ENCODE peak calls at places on chromosomes 12 and 14, in seven cellular contexts. W is left cardiac atrium, O is occipital lobe, N is T-helper 17 cell, T is NCI-H460, A is T47D, P is IMR-90. R is an unnamed sample.
A peak's percentile ranks its signal among the peaks of the same experiment; 100 is the strongest.

GRCh38 chr14:67411820-67412421 is at the start of gene PLEK2:
- DNase-seq in W (peak; percentile 46), O (no peak), N (peak; percentile 13), T (peak; percentile 33), A (peak; percentile 51), P (no peak), R (peak; percentile 53)

GRCh38 chr14:60304509-60304908 is 55.5 kb downstream of the PPM1A start:
- DNase-seq in W (no peak), O (no peak), N (no peak), T (no peak), A (no peak), P (no peak), R (no peak)

GRCh38 chr12:57521475-57522018 is 1.1 kb upstream of the MBD6 start:
- DNase-seq in W (peak; percentile 54), O (peak; percentile 17), N (no peak), T (peak; percentile 54), A (peak; percentile 58), P (peak; percentile 61), R (no peak)

GRCh38 chr14:71586131-71586893 is 345.9 kb upstream of the RGS6 start:
- DNase-seq in W (no peak), O (peak; percentile 57), N (no peak), T (no peak), A (no peak), P (peak; percentile 59), R (no peak)

GRCh38 chr12:91978143-91978542 is 167.5 kb downstream of the BTG1 start:
- DNase-seq in W (no peak), O (no peak), N (no peak), T (no peak), A (no peak), P (peak; percentile 73), R (peak; percentile 9)

GRCh38 chr12:109702126-109702841 is 11.3 kb upstream of the FAM222A start:
- DNase-seq in W (no peak), O (no peak), N (no peak), T (no peak), A (no peak), P (no peak), R (no peak)

GRCh38 chr12:56616244-56616643 is 13.9 kb downstream of the BAZ2A start:
- DNase-seq in W (no peak), O (no peak), N (no peak), T (no peak), A (no peak), P (no peak), R (no peak)

GRCh38 chr12:82857911-82858533 is 171.3 kb downstream of the TMTC2 start:
- DNase-seq in W (no peak), O (no peak), N (no peak), T (no peak), A (no peak), P (no peak), R (no peak)

GRCh38 chr12:86367137-86367536 is 110.9 kb upstream of the MGAT4C start:
- DNase-seq in W (no peak), O (no peak), N (no peak), T (no peak), A (no peak), P (no peak), R (no peak)

GRCh38 chr12:13275366-13275765 is 78.8 kb downstream of the EMP1 start:
- DNase-seq in W (no peak), O (no peak), N (no peak), T (no peak), A (no peak), P (no peak), R (no peak)

GRCh38 chr12:41264281-41264680 is 76.2 kb downstream of the PDZRN4 start:
- DNase-seq in W (no peak), O (no peak), N (no peak), T (peak; percentile 15), A (peak; percentile 23), P (no peak), R (peak; percentile 6)

GRCh38 chr14:100979780-100980179 is 76.3 kb upstream of the RTL1 start:
- DNase-seq in W (no peak), O (no peak), N (no peak), T (no peak), A (no peak), P (peak; percentile 93), R (no peak)

GRCh38 chr14:55518391-55518790 is 61.6 kb upstream of the KTN1 start:
- DNase-seq in W (no peak), O (no peak), N (no peak), T (no peak), A (no peak), P (peak; percentile 38), R (no peak)

GRCh38 chr12:107411792-107412535 is 273.6 kb upstream of the PWP1 start:
- DNase-seq in W (no peak), O (no peak), N (no peak), T (no peak), A (no peak), P (peak; percentile 91), R (peak; percentile 71)

GRCh38 chr12:57031228-57031670 is 14.9 kb upstream of the TAC3 start:
- DNase-seq in W (no peak), O (no peak), N (no peak), T (no peak), A (no peak), P (no peak), R (peak; percentile 35)

GRCh38 chr14:105138551-105139111 is 29.9 kb downstream of the JAG2 start:
- DNase-seq in W (no peak), O (no peak), N (peak; percentile 5), T (no peak), A (no peak), P (no peak), R (no peak)

GRCh38 chr14:49895480-49895879 is 2.6 kb downstream of the ARF6 start:
- DNase-seq in W (no peak), O (no peak), N (no peak), T (no peak), A (no peak), P (no peak), R (no peak)

GRCh38 chr12:25364529-25365339 is 114.0 kb upstream of the KRAS start:
- DNase-seq in W (no peak), O (no peak), N (no peak), T (no peak), A (no peak), P (no peak), R (no peak)

GRCh38 chr14:101377069-101377468 is 184.2 kb upstream of the DIO3 start:
- DNase-seq in W (no peak), O (no peak), N (no peak), T (no peak), A (no peak), P (no peak), R (no peak)

GRCh38 chr12:38586652-38587219 is 270.2 kb downstream of the ALG10B start:
- DNase-seq in W (no peak), O (no peak), N (no peak), T (no peak), A (no peak), P (no peak), R (no peak)

GRCh38 chr12:93200291-93200917 is 177.3 kb upstream of the NUDT4 start:
- DNase-seq in W (no peak), O (no peak), N (no peak), T (no peak), A (no peak), P (no peak), R (no peak)

GRCh38 chr14:55721353-55721752 is 141.3 kb downstream of the KTN1 start:
- DNase-seq in W (no peak), O (no peak), N (no peak), T (no peak), A (no peak), P (peak; percentile 88), R (no peak)

GRCh38 chr12:93387780-93388179 is 10.1 kb downstream of the NUDT4 start:
- DNase-seq in W (no peak), O (no peak), N (no peak), T (no peak), A (no peak), P (peak; percentile 81), R (no peak)

GRCh38 chr12:131282292-131283080 is 328.8 kb downstream of the ADGRD1 start:
- DNase-seq in W (no peak), O (no peak), N (no peak), T (no peak), A (no peak), P (no peak), R (no peak)

GRCh38 chr12:68638171-68638570 is 27.5 kb downstream of the RAP1B start:
- DNase-seq in W (no peak), O (no peak), N (no peak), T (no peak), A (no peak), P (no peak), R (no peak)

GRCh38 chr12:53061404-53062010 is 11.6 kb downstream of the TNS2 start:
- DNase-seq in W (no peak), O (no peak), N (no peak), T (peak; percentile 19), A (peak; percentile 64), P (no peak), R (peak; percentile 77)

GRCh38 chr14:99202516-99202915 is 69.5 kb downstream of the BCL11B start:
- DNase-seq in W (no peak), O (no peak), N (no peak), T (no peak), A (no peak), P (no peak), R (no peak)

GRCh38 chr12:128619263-128619662 is 204.5 kb downstream of the SLC15A4 start:
- DNase-seq in W (no peak), O (no peak), N (no peak), T (no peak), A (no peak), P (no peak), R (no peak)

GRCh38 chr14:105258846-105259245 is 10.5 kb downstream of the BTBD6 start:
- DNase-seq in W (no peak), O (no peak), N (no peak), T (peak; percentile 38), A (no peak), P (peak; percentile 54), R (peak; percentile 74)

GRCh38 chr12:78928200-78929074 is 63.9 kb downstream of the SYT1 start:
- DNase-seq in W (no peak), O (no peak), N (no peak), T (peak; percentile 92), A (no peak), P (peak; percentile 93), R (peak; percentile 14)

GRCh38 chr12:18242380-18243089 is 18.8 kb upstream of the PIK3C2G start:
- DNase-seq in W (no peak), O (no peak), N (no peak), T (no peak), A (no peak), P (no peak), R (peak; percentile 43)

GRCh38 chr14:72715215-72715909 is 178.5 kb downstream of the DPF3 start:
- DNase-seq in W (peak; percentile 58), O (no peak), N (no peak), T (no peak), A (no peak), P (peak; percentile 18), R (no peak)

R was measured in A549.